ENCODE peak calls at places on chromosomes 11 and 22, in nine cellular contexts. M is CD8-positive, alpha-beta T cell; L is A549; K is cardiac fibroblast; U is heart right ventricle; A is fibroblast of lung; H is lower leg skin; Z is ovary; X is GM23338. I is an unnamed sample.

GRCh38 chr11:32374261-32374711 is 61.1 kb downstream of the WT1 start:
- DNase-seq in M (no peak), L (peak), K (peak), U (no peak), A (no peak), H (no peak), Z (peak), X (peak), I (peak)

GRCh38 chr11:1435820-1436467 is 46.2 kb downstream of the BRSK2 start:
- DNase-seq in M (no peak), L (peak), K (no peak), U (no peak), A (no peak), H (no peak), Z (no peak), X (peak), I (no peak)

GRCh38 chr11:102047305-102047924 is at the start of gene CFAP300:
- DNase-seq in M (peak), L (peak), K (peak), U (peak), A (peak), H (peak), Z (peak), X (peak), I (no peak)

GRCh38 chr11:11148104-11148509 is 204.9 kb downstream of the CSNK2A3 start:
- DNase-seq in M (no peak), L (peak), K (peak), U (peak), A (peak), H (peak), Z (peak), X (peak), I (no peak)

GRCh38 chr11:69450857-69451220 is 30.6 kb upstream of the LINC01488 start:
- DNase-seq in M (no peak), L (no peak), K (no peak), U (no peak), A (no peak), H (no peak), Z (no peak), X (no peak), I (no peak)

GRCh38 chr11:96197221-96197620 is 145.8 kb downstream of the MAML2 start:
- DNase-seq in M (no peak), L (no peak), K (peak), U (no peak), A (peak), H (no peak), Z (no peak), X (no peak), I (no peak)

GRCh38 chr22:47174671-47175111 is 412.2 kb downstream of the TBC1D22A start:
- DNase-seq in M (no peak), L (no peak), K (no peak), U (peak), A (no peak), H (no peak), Z (peak), X (no peak), I (no peak)

GRCh38 chr11:49995559-49995958 is 13.2 kb upstream of the OR4C12 start:
- DNase-seq in M (no peak), L (peak), K (peak), U (no peak), A (peak), H (no peak), Z (no peak), X (peak), I (peak)

GRCh38 chr11:10476927-10477689 is 22.0 kb downstream of the AMPD3 start:
- DNase-seq in M (no peak), L (no peak), K (no peak), U (no peak), A (no peak), H (no peak), Z (no peak), X (no peak), I (no peak)

GRCh38 chr11:9566561-9567063 is 6.9 kb upstream of the WEE1 start:
- DNase-seq in M (no peak), L (no peak), K (peak), U (no peak), A (peak), H (no peak), Z (no peak), X (no peak), I (no peak)

GRCh38 chr22:23527971-23528740 is 51.9 kb downstream of the IGLL1 start:
- DNase-seq in M (no peak), L (no peak), K (no peak), U (no peak), A (no peak), H (no peak), Z (peak), X (no peak), I (no peak)

GRCh38 chr11:69403556-69404215 is 77.8 kb upstream of the LINC01488 start:
- DNase-seq in M (no peak), L (peak), K (no peak), U (no peak), A (peak), H (no peak), Z (no peak), X (no peak), I (no peak)

GRCh38 chr11:8779107-8779506 is 96.5 kb downstream of the RPL27A start:
- DNase-seq in M (no peak), L (no peak), K (no peak), U (no peak), A (no peak), H (no peak), Z (no peak), X (no peak), I (no peak)

GRCh38 chr11:118435233-118435892 is 929 bp upstream of the KMT2A start:
- DNase-seq in M (peak), L (peak), K (peak), U (peak), A (peak), H (peak), Z (peak), X (peak), I (peak)

GRCh38 chr11:1888347-1888753 is 3.3 kb downstream of the PRR33 start:
- DNase-seq in M (peak), L (no peak), K (no peak), U (peak), A (no peak), H (no peak), Z (no peak), X (no peak), I (no peak)

DNA sequence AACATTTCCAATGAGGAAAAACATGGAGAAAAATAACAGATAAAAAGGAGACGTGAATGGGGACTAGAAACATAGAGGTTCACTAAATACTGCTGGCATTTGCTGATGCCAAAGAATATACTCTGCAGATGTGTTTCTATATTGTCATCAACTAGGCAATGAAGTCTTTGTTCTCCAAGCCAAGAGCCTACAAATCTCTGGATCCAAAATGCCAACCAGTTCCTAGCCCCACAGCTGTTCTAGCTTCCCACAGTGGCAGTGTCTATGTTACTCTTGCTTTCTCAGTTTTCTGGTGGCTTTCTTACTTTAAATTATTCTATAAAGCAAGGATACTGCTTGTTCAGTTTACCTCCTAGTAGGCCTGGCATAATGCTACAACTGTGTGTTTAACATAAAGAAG is 977.9 kb upstream of the CCDC90B start:
- DNase-seq in M (no peak), L (no peak), K (no peak), U (no peak), A (no peak), H (no peak), Z (no peak), X (no peak), I (no peak)
- TF ChIP-seq CTCF in M (no peak), L (no peak), K (no peak), U (no peak), A (no peak), H (no peak), Z (no peak), X (no peak), I (no peak)

GRCh38 chr22:28132466-28132865 is 213.4 kb upstream of the PITPNB start:
- DNase-seq in M (no peak), L (no peak), K (no peak), U (no peak), A (no peak), H (no peak), Z (no peak), X (no peak), I (no peak)

GRCh38 chr22:28141614-28142013 is 222.6 kb upstream of the PITPNB start:
- DNase-seq in M (no peak), L (no peak), K (peak), U (no peak), A (peak), H (no peak), Z (no peak), X (no peak), I (no peak)

GRCh38 chr22:28139993-28140392 is 220.9 kb upstream of the PITPNB start:
- DNase-seq in M (no peak), L (no peak), K (peak), U (no peak), A (peak), H (no peak), Z (no peak), X (no peak), I (no peak)

GRCh38 chr22:28142361-28142801 is 223.3 kb upstream of the PITPNB start:
- DNase-seq in M (no peak), L (no peak), K (peak), U (no peak), A (peak), H (peak), Z (no peak), X (no peak), I (no peak)

GRCh38 chr22:28137036-28137435 is 218.0 kb upstream of the PITPNB start:
- DNase-seq in M (no peak), L (no peak), K (no peak), U (no peak), A (no peak), H (no peak), Z (no peak), X (peak), I (no peak)
- H3K4me3 ChIP-seq in M (no peak), L (no peak), K (no peak), U (no peak), A (no peak), H (no peak), Z (no peak), X (no peak), I (no peak)

GRCh38 chr11:114254571-114255146 is 41.5 kb upstream of the NNMT start:
- DNase-seq in M (no peak), L (no peak), K (no peak), U (no peak), A (no peak), H (no peak), Z (no peak), X (no peak), I (no peak)

GRCh38 chr11:114253771-114254170 is 42.4 kb upstream of the NNMT start:
- DNase-seq in M (no peak), L (no peak), K (no peak), U (no peak), A (no peak), H (no peak), Z (no peak), X (no peak), I (no peak)

GRCh38 chr11:114250993-114251796 is 45.0 kb upstream of the NNMT start:
- DNase-seq in M (no peak), L (no peak), K (peak), U (no peak), A (no peak), H (no peak), Z (peak), X (peak), I (no peak)

GRCh38 chr11:114250180-114250579 is 46.0 kb upstream of the NNMT start:
- DNase-seq in M (no peak), L (no peak), K (no peak), U (no peak), A (no peak), H (no peak), Z (no peak), X (no peak), I (no peak)

DNA sequence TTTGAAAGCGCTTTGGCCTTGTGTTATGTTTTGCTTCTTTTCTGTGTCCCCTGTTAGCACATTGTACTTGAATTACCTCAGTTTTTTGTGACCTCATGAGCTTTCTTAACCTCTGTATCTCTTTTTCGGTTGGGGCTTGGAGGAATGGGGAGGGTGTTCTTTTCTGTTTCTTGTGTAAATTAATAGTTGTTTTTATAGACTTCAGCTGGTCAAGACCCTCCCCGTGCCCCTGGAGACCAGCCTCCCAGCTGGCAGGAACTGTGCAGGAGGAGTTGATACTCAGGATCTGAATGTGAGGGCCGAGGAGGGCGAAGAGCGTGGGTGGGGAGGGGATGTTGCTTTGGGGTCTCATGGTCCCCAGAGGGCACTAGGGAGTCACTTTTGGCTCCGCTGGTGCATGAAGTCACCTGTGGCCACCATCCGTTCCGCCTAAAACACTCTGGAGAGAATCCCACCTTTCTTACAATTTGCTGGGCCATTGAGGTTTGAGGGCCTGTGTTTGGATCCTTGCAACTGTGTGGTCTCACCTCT is 44.3 kb upstream of the NNMT start:
- DNase-seq in M (no peak), L (no peak), K (no peak), U (no peak), A (no peak), H (no peak), Z (peak), X (peak), I (no peak)
- TF ChIP-seq CTCF in M (no peak), L (no peak), K (no peak), U (no peak), A (no peak), H (no peak), Z (no peak), X (peak), I (no peak)

GRCh38 chr22:37328017-37328416 is 45.7 kb downstream of the CYTH4 start:
- DNase-seq in M (no peak), L (peak), K (peak), U (no peak), A (peak), H (no peak), Z (no peak), X (no peak), I (no peak)

GRCh38 chr22:37325024-37325395 is 42.7 kb downstream of the CYTH4 start:
- DNase-seq in M (no peak), L (no peak), K (no peak), U (no peak), A (no peak), H (no peak), Z (no peak), X (no peak), I (no peak)

GRCh38 chr22:37321288-37321687 is 39.0 kb downstream of the CYTH4 start:
- DNase-seq in M (no peak), L (no peak), K (no peak), U (no peak), A (no peak), H (no peak), Z (no peak), X (no peak), I (peak)

GRCh38 chr22:37326726-37327125 is 44.4 kb downstream of the CYTH4 start:
- DNase-seq in M (no peak), L (no peak), K (no peak), U (no peak), A (no peak), H (no peak), Z (no peak), X (no peak), I (peak)

GRCh38 chr22:37324340-37325023 is 42.2 kb downstream of the CYTH4 start:
- DNase-seq in M (no peak), L (no peak), K (no peak), U (no peak), A (no peak), H (no peak), Z (no peak), X (peak), I (no peak)
- H3K4me3 ChIP-seq in M (no peak), L (no peak), K (no peak), U (no peak), A (no peak), H (no peak), Z (no peak), X (peak), I (no peak)

GRCh38 chr11:116529681-116530080 is 243.1 kb downstream of the BUD13 start:
- DNase-seq in M (no peak), L (no peak), K (no peak), U (no peak), A (no peak), H (no peak), Z (no peak), X (no peak), I (no peak)
- TF ChIP-seq CTCF in M (no peak), L (no peak), K (no peak), U (no peak), A (no peak), H (no peak), Z (no peak), X (no peak), I (no peak)

GRCh38 chr22:30695351-30695762 is 683 bp downstream of the OSBP2 start:
- DNase-seq in M (no peak), L (no peak), K (no peak), U (no peak), A (no peak), H (no peak), Z (peak), X (no peak), I (no peak)
- H3K4me3 ChIP-seq in M (peak), L (peak), K (peak), U (peak), A (peak), H (no peak), Z (peak), X (peak), I (peak)